ENCODE peak calls at places on chromosome 11, in six cellular contexts. One of them, this sample, is unnamed.

GRCh38 chr11:28674432-28675076 is 566.4 kb downstream of the METTL15 start:
- DNase-seq in cardiac muscle cell: peak; percentile 21
- DNase-seq in cardiac fibroblast: peak; percentile 53
- DNase-seq in CD8-positive, alpha-beta T cell: no peak
- DNase-seq in tibial artery: no peak
- DNase-seq in CD8-positive, alpha-beta memory T cell: no peak
- DNase-seq in this sample: no peak

GRCh38 chr11:2525941-2526807 is 81.4 kb downstream of the KCNQ1 start:
- DNase-seq in cardiac muscle cell: no peak
- DNase-seq in tibial artery: peak; percentile 56
- DNase-seq in CD8-positive, alpha-beta memory T cell: no peak
- DNase-seq in cardiac fibroblast: no peak
- DNase-seq in CD8-positive, alpha-beta T cell: no peak
- DNase-seq in this sample: peak; percentile 66

GRCh38 chr11:76214186-76214585 is 7.9 kb upstream of the WNT11 start:
- DNase-seq in CD8-positive, alpha-beta T cell: no peak
- DNase-seq in cardiac muscle cell: no peak
- DNase-seq in tibial artery: no peak
- DNase-seq in CD8-positive, alpha-beta memory T cell: no peak
- DNase-seq in cardiac fibroblast: no peak
- DNase-seq in this sample: no peak

GRCh38 chr11:10666976-10667892 is 26.3 kb downstream of the IRAG1 start:
- DNase-seq in tibial artery: no peak
- DNase-seq in cardiac fibroblast: no peak
- DNase-seq in CD8-positive, alpha-beta T cell: no peak
- DNase-seq in CD8-positive, alpha-beta memory T cell: no peak
- DNase-seq in cardiac muscle cell: no peak
- DNase-seq in this sample: no peak

GRCh38 chr11:92376146-92376599 is 151.6 kb downstream of the FAT3 start:
- DNase-seq in CD8-positive, alpha-beta T cell: no peak
- DNase-seq in CD8-positive, alpha-beta memory T cell: no peak
- DNase-seq in cardiac muscle cell: no peak
- DNase-seq in cardiac fibroblast: no peak
- DNase-seq in tibial artery: no peak
- DNase-seq in this sample: no peak

GRCh38 chr11:122748968-122749687 is 89.2 kb upstream of the CRTAM start:
- DNase-seq in CD8-positive, alpha-beta T cell: peak; percentile 25
- DNase-seq in cardiac muscle cell: peak; percentile 19
- DNase-seq in cardiac fibroblast: peak; percentile 87
- DNase-seq in tibial artery: no peak
- DNase-seq in CD8-positive, alpha-beta memory T cell: no peak
- DNase-seq in this sample: no peak

GRCh38 chr11:35148163-35148562 is 9.2 kb downstream of the CD44 start:
- DNase-seq in cardiac fibroblast: no peak
- DNase-seq in CD8-positive, alpha-beta memory T cell: no peak
- DNase-seq in CD8-positive, alpha-beta T cell: no peak
- DNase-seq in cardiac muscle cell: no peak
- DNase-seq in tibial artery: no peak
- DNase-seq in this sample: no peak

GRCh38 chr11:122170815-122171475 is 54.9 kb upstream of the BLID start:
- DNase-seq in CD8-positive, alpha-beta T cell: no peak
- DNase-seq in cardiac fibroblast: no peak
- DNase-seq in tibial artery: no peak
- DNase-seq in cardiac muscle cell: no peak
- DNase-seq in CD8-positive, alpha-beta memory T cell: no peak
- DNase-seq in this sample: no peak

GRCh38 chr11:78840623-78841022 is 266.0 kb upstream of the NARS2 start:
- DNase-seq in CD8-positive, alpha-beta T cell: no peak
- DNase-seq in cardiac fibroblast: peak; percentile 79
- DNase-seq in CD8-positive, alpha-beta memory T cell: no peak
- DNase-seq in tibial artery: no peak
- DNase-seq in cardiac muscle cell: no peak
- DNase-seq in this sample: no peak

GRCh38 chr11:108609681-108610080 is 16.1 kb upstream of the EXPH5 start:
- DNase-seq in CD8-positive, alpha-beta T cell: no peak
- DNase-seq in cardiac fibroblast: peak; percentile 46
- DNase-seq in CD8-positive, alpha-beta memory T cell: no peak
- DNase-seq in cardiac muscle cell: no peak
- DNase-seq in tibial artery: no peak
- DNase-seq in this sample: no peak

GRCh38 chr11:26076591-26076990 is 255.3 kb upstream of the ANO3 start:
- DNase-seq in cardiac muscle cell: no peak
- DNase-seq in tibial artery: no peak
- DNase-seq in CD8-positive, alpha-beta T cell: no peak
- DNase-seq in CD8-positive, alpha-beta memory T cell: no peak
- DNase-seq in cardiac fibroblast: no peak
- DNase-seq in this sample: no peak

GRCh38 chr11:19929655-19930054 is 217.0 kb downstream of the NAV2 start:
- DNase-seq in CD8-positive, alpha-beta memory T cell: no peak
- DNase-seq in cardiac muscle cell: no peak
- DNase-seq in CD8-positive, alpha-beta T cell: no peak
- DNase-seq in tibial artery: no peak
- DNase-seq in cardiac fibroblast: no peak
- DNase-seq in this sample: no peak

GRCh38 chr11:235180-235997 is 753 bp downstream of the SIRT3 start:
- DNase-seq in CD8-positive, alpha-beta T cell: no peak
- DNase-seq in CD8-positive, alpha-beta memory T cell: peak; percentile 70
- DNase-seq in tibial artery: no peak
- DNase-seq in cardiac fibroblast: no peak
- DNase-seq in cardiac muscle cell: no peak
- DNase-seq in this sample: no peak

GRCh38 chr11:70067036-70067435 is 11.1 kb upstream of the ANO1 start:
- DNase-seq in CD8-positive, alpha-beta T cell: no peak
- DNase-seq in cardiac fibroblast: no peak
- DNase-seq in CD8-positive, alpha-beta memory T cell: no peak
- DNase-seq in tibial artery: no peak
- DNase-seq in cardiac muscle cell: no peak
- DNase-seq in this sample: no peak

GRCh38 chr11:35815556-35816315 is 128.1 kb upstream of the LDLRAD3 start:
- DNase-seq in tibial artery: no peak
- DNase-seq in CD8-positive, alpha-beta T cell: no peak
- DNase-seq in cardiac muscle cell: no peak
- DNase-seq in cardiac fibroblast: peak; percentile 89
- DNase-seq in CD8-positive, alpha-beta memory T cell: no peak
- DNase-seq in this sample: peak; percentile 32

GRCh38 chr11:122108192-122108799 is 7.7 kb downstream of the BLID start:
- DNase-seq in cardiac fibroblast: peak; percentile 66
- DNase-seq in tibial artery: no peak
- DNase-seq in CD8-positive, alpha-beta T cell: no peak
- DNase-seq in cardiac muscle cell: peak; percentile 58
- DNase-seq in CD8-positive, alpha-beta memory T cell: no peak
- DNase-seq in this sample: peak; percentile 22

GRCh38 chr11:115321602-115322289 is 182.5 kb downstream of the CADM1 start:
- DNase-seq in cardiac muscle cell: no peak
- DNase-seq in CD8-positive, alpha-beta T cell: no peak
- DNase-seq in tibial artery: no peak
- DNase-seq in cardiac fibroblast: no peak
- DNase-seq in CD8-positive, alpha-beta memory T cell: no peak
- DNase-seq in this sample: no peak

GRCh38 chr11:20097319-20098221 is 62.7 kb downstream of the DBX1 start:
- DNase-seq in cardiac muscle cell: no peak
- DNase-seq in CD8-positive, alpha-beta T cell: no peak
- DNase-seq in CD8-positive, alpha-beta memory T cell: no peak
- DNase-seq in tibial artery: no peak
- DNase-seq in cardiac fibroblast: peak; percentile 79
- DNase-seq in this sample: no peak

GRCh38 chr11:120682866-120683265 is 171.3 kb downstream of the GRIK4 start:
- DNase-seq in tibial artery: no peak
- DNase-seq in CD8-positive, alpha-beta memory T cell: no peak
- DNase-seq in cardiac muscle cell: no peak
- DNase-seq in cardiac fibroblast: peak; percentile 11
- DNase-seq in CD8-positive, alpha-beta T cell: no peak
- DNase-seq in this sample: no peak

GRCh38 chr11:18005376-18006129 is 7.3 kb downstream of the SERGEF start:
- DNase-seq in CD8-positive, alpha-beta memory T cell: no peak
- DNase-seq in cardiac muscle cell: no peak
- DNase-seq in tibial artery: no peak
- DNase-seq in CD8-positive, alpha-beta T cell: no peak
- DNase-seq in cardiac fibroblast: no peak
- DNase-seq in this sample: no peak

GRCh38 chr11:78274739-78275138 is 86.0 kb downstream of the USP35 start:
- DNase-seq in cardiac muscle cell: no peak
- DNase-seq in cardiac fibroblast: no peak
- DNase-seq in CD8-positive, alpha-beta T cell: no peak
- DNase-seq in CD8-positive, alpha-beta memory T cell: no peak
- DNase-seq in tibial artery: no peak
- DNase-seq in this sample: no peak

GRCh38 chr11:132658004-132658403 is 874.3 kb downstream of the OPCML start:
- DNase-seq in cardiac fibroblast: no peak
- DNase-seq in CD8-positive, alpha-beta memory T cell: no peak
- DNase-seq in cardiac muscle cell: no peak
- DNase-seq in tibial artery: no peak
- DNase-seq in CD8-positive, alpha-beta T cell: no peak
- DNase-seq in this sample: no peak

GRCh38 chr11:110565344-110565684 is 135.6 kb downstream of the FDX1 start:
- DNase-seq in CD8-positive, alpha-beta T cell: no peak
- DNase-seq in cardiac muscle cell: peak; percentile 79
- DNase-seq in cardiac fibroblast: peak; percentile 32
- DNase-seq in CD8-positive, alpha-beta memory T cell: no peak
- DNase-seq in tibial artery: no peak
- DNase-seq in this sample: no peak

GRCh38 chr11:32796425-32796824 is 2.0 kb upstream of the CCDC73 start:
- DNase-seq in CD8-positive, alpha-beta memory T cell: no peak
- DNase-seq in cardiac muscle cell: no peak
- DNase-seq in cardiac fibroblast: no peak
- DNase-seq in tibial artery: no peak
- DNase-seq in CD8-positive, alpha-beta T cell: no peak
- DNase-seq in this sample: no peak

GRCh38 chr11:67435031-67435726 is 2.3 kb downstream of the PTPRCAP start:
- DNase-seq in cardiac fibroblast: no peak
- DNase-seq in tibial artery: no peak
- DNase-seq in CD8-positive, alpha-beta memory T cell: peak; percentile 23
- DNase-seq in CD8-positive, alpha-beta T cell: no peak
- DNase-seq in cardiac muscle cell: no peak
- DNase-seq in this sample: no peak

GRCh38 chr11:44766972-44767278 is 40.2 kb downstream of the TSPAN18 start:
- DNase-seq in CD8-positive, alpha-beta memory T cell: no peak
- DNase-seq in cardiac fibroblast: peak; percentile 71
- DNase-seq in tibial artery: peak; percentile 37
- DNase-seq in cardiac muscle cell: peak; percentile 68
- DNase-seq in CD8-positive, alpha-beta T cell: no peak
- DNase-seq in this sample: no peak

GRCh38 chr11:68683086-68683951 is 1.0 kb upstream of the GAL start:
- DNase-seq in cardiac muscle cell: no peak
- DNase-seq in CD8-positive, alpha-beta T cell: no peak
- DNase-seq in tibial artery: no peak
- DNase-seq in cardiac fibroblast: no peak
- DNase-seq in CD8-positive, alpha-beta memory T cell: no peak
- DNase-seq in this sample: no peak

GRCh38 chr11:68685656-68686380 is 1.5 kb downstream of the GAL start:
- DNase-seq in CD8-positive, alpha-beta memory T cell: no peak
- DNase-seq in CD8-positive, alpha-beta T cell: no peak
- DNase-seq in cardiac fibroblast: no peak
- DNase-seq in cardiac muscle cell: no peak
- DNase-seq in tibial artery: no peak
- DNase-seq in this sample: no peak

GRCh38 chr11:68682531-68682931 is 1.8 kb upstream of the GAL start:
- DNase-seq in CD8-positive, alpha-beta T cell: no peak
- DNase-seq in cardiac fibroblast: no peak
- DNase-seq in tibial artery: no peak
- DNase-seq in cardiac muscle cell: no peak
- DNase-seq in CD8-positive, alpha-beta memory T cell: no peak
- DNase-seq in this sample: no peak

GRCh38 chr11:68684385-68685356 is at the start of gene GAL:
- DNase-seq in cardiac fibroblast: no peak
- DNase-seq in CD8-positive, alpha-beta T cell: no peak
- DNase-seq in cardiac muscle cell: peak; percentile 59
- DNase-seq in tibial artery: no peak
- DNase-seq in CD8-positive, alpha-beta memory T cell: no peak
- DNase-seq in this sample: no peak

GRCh38 chr11:68683952-68684384 is 376 bp upstream of the GAL start:
- DNase-seq in cardiac fibroblast: no peak
- DNase-seq in CD8-positive, alpha-beta T cell: no peak
- DNase-seq in CD8-positive, alpha-beta memory T cell: no peak
- DNase-seq in tibial artery: no peak
- DNase-seq in cardiac muscle cell: no peak
- DNase-seq in this sample: no peak
- H3K4me3 ChIP-seq in cardiac fibroblast: no peak overlapping the region
- H3K4me3 ChIP-seq in CD8-positive, alpha-beta T cell: no peak overlapping the region
- H3K4me3 ChIP-seq in CD8-positive, alpha-beta memory T cell: no peak overlapping the region
- H3K4me3 ChIP-seq in tibial artery: peak overlapping the region; percentile 40
- H3K4me3 ChIP-seq in cardiac muscle cell: peak overlapping the region; percentile 36
- H3K4me3 ChIP-seq in this sample: peak overlapping the region; percentile 29

DNA sequence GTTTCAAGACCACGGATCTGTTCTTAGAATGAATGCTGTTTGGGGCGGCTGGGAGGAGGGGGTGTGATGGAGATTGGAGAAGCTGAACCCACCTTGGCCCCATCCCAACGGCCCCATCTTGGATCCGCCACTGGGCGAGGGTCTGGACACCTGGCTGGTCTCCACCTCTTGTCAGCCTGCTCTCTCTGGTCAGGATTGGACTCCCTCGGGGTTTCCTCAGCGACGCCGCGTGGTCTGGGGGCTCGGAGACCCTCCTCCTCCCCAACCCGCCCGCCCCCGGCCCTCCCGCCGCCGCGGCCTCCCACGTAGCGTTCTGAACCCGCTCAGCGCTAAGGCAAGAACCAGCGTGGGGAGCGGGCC is 4.3 kb upstream of the FLI1 start:
- DNase-seq in cardiac muscle cell: no peak
- DNase-seq in cardiac fibroblast: no peak
- DNase-seq in CD8-positive, alpha-beta memory T cell: no peak
- DNase-seq in tibial artery: no peak
- DNase-seq in CD8-positive, alpha-beta T cell: no peak
- DNase-seq in this sample: peak; percentile 18
- H3K4me3 ChIP-seq in cardiac muscle cell: peak overlapping the region; percentile 10
- H3K4me3 ChIP-seq in cardiac fibroblast: no peak overlapping the region
- H3K4me3 ChIP-seq in CD8-positive, alpha-beta memory T cell: no peak overlapping the region
- H3K4me3 ChIP-seq in tibial artery: peak overlapping the region; percentile 41
- H3K4me3 ChIP-seq in CD8-positive, alpha-beta T cell: no peak overlapping the region
- H3K4me3 ChIP-seq in this sample: no peak overlapping the region

DNA sequence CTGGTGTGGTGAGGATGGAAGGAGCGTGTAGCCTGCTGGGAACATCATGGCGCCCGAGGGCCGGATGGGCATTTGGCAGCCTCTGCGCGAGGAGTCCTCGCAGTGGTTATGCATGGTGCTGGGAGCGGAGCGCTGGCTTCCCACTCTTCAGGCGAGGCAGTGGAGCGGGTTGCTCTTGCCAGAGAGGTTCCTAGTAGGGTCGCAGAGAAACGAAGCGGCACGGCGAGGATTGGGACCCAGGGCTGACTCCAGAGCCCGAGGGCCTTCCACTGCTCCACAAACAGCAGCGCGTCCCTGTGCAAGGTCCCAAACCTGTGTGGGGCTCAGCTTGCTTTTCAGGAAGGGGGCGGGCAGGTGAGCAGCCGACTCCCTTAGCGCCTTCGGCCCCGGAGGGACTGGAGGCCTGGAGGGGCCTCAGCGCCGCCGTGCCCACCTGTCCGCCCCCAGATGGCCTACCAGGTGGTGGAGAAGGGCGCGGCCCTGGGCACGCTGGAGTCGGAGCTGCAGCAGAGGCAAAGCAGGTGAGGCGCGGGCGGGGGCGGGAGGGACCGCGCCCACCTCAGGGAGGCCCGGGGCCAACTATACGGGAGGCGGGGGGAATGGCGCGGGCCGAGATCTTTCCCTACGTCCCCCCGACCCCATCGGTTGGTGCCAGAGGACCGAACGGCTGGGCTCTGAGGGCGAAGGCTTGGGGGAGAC is 7.2 kb downstream of the ATG16L2 start:
- DNase-seq in cardiac muscle cell: no peak
- DNase-seq in CD8-positive, alpha-beta memory T cell: no peak
- DNase-seq in cardiac fibroblast: no peak
- DNase-seq in tibial artery: no peak
- DNase-seq in CD8-positive, alpha-beta T cell: no peak
- DNase-seq in this sample: peak; percentile 76
- H3K4me3 ChIP-seq in cardiac muscle cell: peak overlapping the region; percentile 17
- H3K4me3 ChIP-seq in CD8-positive, alpha-beta memory T cell: no peak overlapping the region
- H3K4me3 ChIP-seq in cardiac fibroblast: peak overlapping the region; percentile 57
- H3K4me3 ChIP-seq in tibial artery: peak overlapping the region; percentile 61
- H3K4me3 ChIP-seq in CD8-positive, alpha-beta T cell: no peak overlapping the region
- H3K4me3 ChIP-seq in this sample: peak overlapping the region; percentile 64

GRCh38 chr11:13284776-13285588 is 7.4 kb downstream of the BMAL1 start:
- DNase-seq in CD8-positive, alpha-beta T cell: no peak
- DNase-seq in CD8-positive, alpha-beta memory T cell: no peak
- DNase-seq in cardiac fibroblast: no peak
- DNase-seq in cardiac muscle cell: no peak
- DNase-seq in tibial artery: no peak
- DNase-seq in this sample: no peak
- H3K4me3 ChIP-seq in CD8-positive, alpha-beta T cell: no peak overlapping the region
- H3K4me3 ChIP-seq in CD8-positive, alpha-beta memory T cell: no peak overlapping the region
- H3K4me3 ChIP-seq in cardiac fibroblast: no peak overlapping the region
- H3K4me3 ChIP-seq in cardiac muscle cell: no peak overlapping the region
- H3K4me3 ChIP-seq in tibial artery: no peak overlapping the region
- H3K4me3 ChIP-seq in this sample: no peak overlapping the region